ENCODE peak calls at places on chromosomes 5 and 9, in four cellular contexts. One of them, this sample, is unnamed.

GRCh38 chr9:99873531-99873930 is 32.9 kb upstream of the STX17 start:
- DNase-seq in tibial artery: no peak
- DNase-seq in coronary artery: no peak
- DNase-seq in heart left ventricle: no peak
- DNase-seq in this sample: no peak

GRCh38 chr5:124310453-124310852 is 436.0 kb downstream of the ZNF608 start:
- DNase-seq in tibial artery: no peak
- DNase-seq in coronary artery: no peak
- DNase-seq in heart left ventricle: no peak
- DNase-seq in this sample: no peak

GRCh38 chr9:69180670-69181069 is 6.6 kb downstream of the TJP2 start:
- DNase-seq in tibial artery: peak; percentile 74
- DNase-seq in coronary artery: peak; percentile 77
- DNase-seq in heart left ventricle: peak; percentile 31
- DNase-seq in this sample: peak; percentile 38

GRCh38 chr9:3441197-3441816 is 84.5 kb downstream of the RFX3 start:
- DNase-seq in tibial artery: no peak
- DNase-seq in coronary artery: no peak
- DNase-seq in heart left ventricle: peak; percentile 26
- DNase-seq in this sample: peak; percentile 35

GRCh38 chr9:71279188-71279739 is 157.8 kb upstream of the TRPM3 start:
- DNase-seq in tibial artery: no peak
- DNase-seq in coronary artery: no peak
- DNase-seq in heart left ventricle: no peak
- DNase-seq in this sample: no peak

GRCh38 chr5:11608530-11608929 is 295.7 kb downstream of the CTNND2 start:
- DNase-seq in tibial artery: no peak
- DNase-seq in coronary artery: no peak
- DNase-seq in heart left ventricle: no peak
- DNase-seq in this sample: no peak

GRCh38 chr9:127833555-127833954 is 20.9 kb downstream of the ENG start:
- DNase-seq in tibial artery: no peak
- DNase-seq in coronary artery: no peak
- DNase-seq in heart left ventricle: no peak
- DNase-seq in this sample: peak; percentile 58

GRCh38 chr5:112684737-112685136 is 52.9 kb upstream of the APC start:
- DNase-seq in tibial artery: no peak
- DNase-seq in coronary artery: no peak
- DNase-seq in heart left ventricle: peak; percentile 44
- DNase-seq in this sample: no peak

GRCh38 chr9:2718001-2718697 is 839 bp downstream of the KCNV2 start:
- DNase-seq in tibial artery: no peak
- DNase-seq in coronary artery: no peak
- DNase-seq in heart left ventricle: no peak
- DNase-seq in this sample: no peak

GRCh38 chr9:20477940-20478620 is 144.2 kb downstream of the MLLT3 start:
- DNase-seq in tibial artery: no peak
- DNase-seq in coronary artery: no peak
- DNase-seq in heart left ventricle: no peak
- DNase-seq in this sample: no peak

GRCh38 chr9:16266648-16267276 is 603.7 kb downstream of the BNC2 start:
- DNase-seq in tibial artery: no peak
- DNase-seq in coronary artery: no peak
- DNase-seq in heart left ventricle: no peak
- DNase-seq in this sample: no peak

GRCh38 chr9:33329117-33329563 is 38.8 kb downstream of the NFX1 start:
- DNase-seq in tibial artery: peak; percentile 73
- DNase-seq in coronary artery: peak; percentile 73
- DNase-seq in heart left ventricle: peak; percentile 34
- DNase-seq in this sample: peak; percentile 79

GRCh38 chr5:79858097-79858723 is 132.9 kb downstream of the MTX3 start:
- DNase-seq in tibial artery: peak; percentile 73
- DNase-seq in coronary artery: no peak
- DNase-seq in heart left ventricle: peak; percentile 73
- DNase-seq in this sample: peak; percentile 85

GRCh38 chr5:35198096-35198495 is 32.2 kb downstream of the PRLR start:
- DNase-seq in tibial artery: peak; percentile 83
- DNase-seq in coronary artery: no peak
- DNase-seq in heart left ventricle: peak; percentile 62
- DNase-seq in this sample: peak; percentile 84

GRCh38 chr9:88535226-88535931 is 401 bp downstream of the NXNL2 start:
- DNase-seq in tibial artery: no peak
- DNase-seq in coronary artery: no peak
- DNase-seq in heart left ventricle: no peak
- DNase-seq in this sample: no peak

GRCh38 chr5:167412506-167412905 is 878.9 kb upstream of the WWC1 start:
- DNase-seq in tibial artery: no peak
- DNase-seq in coronary artery: no peak
- DNase-seq in heart left ventricle: no peak
- DNase-seq in this sample: no peak

GRCh38 chr9:116096853-116097252 is 56.7 kb upstream of the PAPPA start:
- DNase-seq in tibial artery: no peak
- DNase-seq in coronary artery: no peak
- DNase-seq in heart left ventricle: no peak
- DNase-seq in this sample: no peak

GRCh38 chr9:131697097-131697496 is 42.8 kb downstream of the RAPGEF1 start:
- DNase-seq in tibial artery: no peak
- DNase-seq in coronary artery: peak; percentile 65
- DNase-seq in heart left ventricle: peak; percentile 72
- DNase-seq in this sample: peak; percentile 95

GRCh38 chr5:74767579-74767913 is 497 bp downstream of the NSA2 start:
- DNase-seq in tibial artery: no peak
- DNase-seq in coronary artery: no peak
- DNase-seq in heart left ventricle: no peak
- DNase-seq in this sample: peak; percentile 50

GRCh38 chr5:554284-554988 is 30.2 kb upstream of the SLC9A3 start:
- DNase-seq in tibial artery: no peak
- DNase-seq in coronary artery: peak; percentile 19
- DNase-seq in heart left ventricle: peak; percentile 10
- DNase-seq in this sample: no peak

GRCh38 chr5:128121679-128122078 is 38.1 kb downstream of the SLC12A2 start:
- DNase-seq in tibial artery: no peak
- DNase-seq in coronary artery: no peak
- DNase-seq in heart left ventricle: no peak
- DNase-seq in this sample: no peak

GRCh38 chr9:33320568-33321261 is 30.4 kb downstream of the NFX1 start:
- DNase-seq in tibial artery: no peak
- DNase-seq in coronary artery: no peak
- DNase-seq in heart left ventricle: no peak
- DNase-seq in this sample: peak; percentile 69

GRCh38 chr5:158435161-158435616 is 576.2 kb upstream of the CLINT1 start:
- DNase-seq in tibial artery: no peak
- DNase-seq in coronary artery: no peak
- DNase-seq in heart left ventricle: no peak
- DNase-seq in this sample: no peak

GRCh38 chr5:72228957-72229356 is 91.1 kb downstream of the MRPS27 start:
- DNase-seq in tibial artery: no peak
- DNase-seq in coronary artery: no peak
- DNase-seq in heart left ventricle: peak; percentile 59
- DNase-seq in this sample: no peak
- H3K27ac ChIP-seq in tibial artery: no peak overlapping the region
- H3K27ac ChIP-seq in coronary artery: no peak overlapping the region
- H3K27ac ChIP-seq in heart left ventricle: no peak overlapping the region
- H3K27ac ChIP-seq in this sample: no peak overlapping the region

GRCh38 chr9:124709291-124709690 is 61.8 kb downstream of the NR6A1 start:
- DNase-seq in tibial artery: no peak
- DNase-seq in coronary artery: no peak
- DNase-seq in heart left ventricle: no peak
- DNase-seq in this sample: no peak
- H3K27ac ChIP-seq in tibial artery: no peak overlapping the region
- H3K27ac ChIP-seq in coronary artery: no peak overlapping the region
- H3K27ac ChIP-seq in heart left ventricle: no peak overlapping the region
- H3K27ac ChIP-seq in this sample: no peak overlapping the region

GRCh38 chr5:90560771-90561170 is 2.2 kb downstream of the ADGRV1 start:
- DNase-seq in tibial artery: no peak
- DNase-seq in coronary artery: no peak
- DNase-seq in heart left ventricle: no peak
- DNase-seq in this sample: no peak

GRCh38 chr5:90563161-90563560 is 4.6 kb downstream of the ADGRV1 start:
- DNase-seq in tibial artery: no peak
- DNase-seq in coronary artery: no peak
- DNase-seq in heart left ventricle: no peak
- DNase-seq in this sample: no peak

GRCh38 chr5:90561766-90562165 is 3.2 kb downstream of the ADGRV1 start:
- DNase-seq in tibial artery: no peak
- DNase-seq in coronary artery: no peak
- DNase-seq in heart left ventricle: no peak
- DNase-seq in this sample: no peak

GRCh38 chr5:90565491-90565890 is 6.9 kb downstream of the ADGRV1 start:
- DNase-seq in tibial artery: no peak
- DNase-seq in coronary artery: no peak
- DNase-seq in heart left ventricle: no peak
- DNase-seq in this sample: no peak

DNA sequence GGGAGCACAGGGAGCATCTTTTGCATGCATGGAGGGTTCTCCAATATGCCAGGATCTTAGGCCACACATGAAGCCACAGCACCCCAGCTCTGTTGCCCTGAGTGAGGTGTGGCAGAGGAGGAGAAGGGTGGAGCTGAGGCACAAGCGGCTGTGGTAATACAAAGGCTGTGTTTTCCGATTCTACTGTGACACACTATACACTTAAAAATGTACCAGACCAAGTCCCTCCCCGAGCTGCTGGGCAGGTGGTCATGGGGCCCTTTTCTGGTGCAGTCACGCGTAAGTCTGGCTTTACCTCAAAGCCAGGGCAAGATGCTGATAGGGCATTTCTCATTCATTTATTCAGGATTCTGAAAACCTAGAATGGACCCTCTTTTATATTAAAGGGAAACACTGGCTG is 3.7 kb downstream of the ADGRV1 start:
- DNase-seq in tibial artery: no peak
- DNase-seq in coronary artery: no peak
- DNase-seq in heart left ventricle: no peak
- DNase-seq in this sample: no peak
- H3K27ac ChIP-seq in tibial artery: no peak overlapping the region
- H3K27ac ChIP-seq in coronary artery: no peak overlapping the region
- H3K27ac ChIP-seq in heart left ventricle: no peak overlapping the region
- H3K27ac ChIP-seq in this sample: no peak overlapping the region

GRCh38 chr5:177357459-177358332 is at the start of gene RGS14:
- DNase-seq in tibial artery: no peak
- DNase-seq in coronary artery: no peak
- DNase-seq in heart left ventricle: no peak
- DNase-seq in this sample: no peak
- H3K27ac ChIP-seq in tibial artery: no peak within 1 kb of the TSS
- H3K27ac ChIP-seq in coronary artery: peak within 1 kb of the TSS; percentile 64
- H3K27ac ChIP-seq in heart left ventricle: peak within 1 kb of the TSS; percentile 59
- H3K27ac ChIP-seq in this sample: no peak within 1 kb of the TSS

DNA sequence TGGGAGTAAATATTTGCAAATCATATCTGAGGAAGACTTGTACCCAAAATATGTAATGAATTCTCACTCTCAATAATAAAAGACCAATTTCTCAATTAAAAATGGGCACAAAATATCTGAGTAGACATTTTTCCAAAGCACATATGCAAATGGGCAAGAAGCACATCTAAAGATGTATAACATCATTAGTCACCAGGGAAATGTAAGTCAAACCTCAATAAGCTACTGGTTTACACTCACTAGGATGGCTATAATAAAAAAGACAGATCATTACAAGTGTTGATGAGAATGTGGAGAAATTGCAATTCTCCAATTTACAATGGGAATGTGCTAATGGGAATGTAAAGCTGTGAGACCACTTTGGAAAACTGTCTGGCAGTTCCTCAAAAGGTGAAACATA is 13.9 kb downstream of the PCSK5 start:
- DNase-seq in tibial artery: no peak
- DNase-seq in coronary artery: no peak
- DNase-seq in heart left ventricle: no peak
- DNase-seq in this sample: no peak
- H3K27ac ChIP-seq in tibial artery: no peak overlapping the region
- H3K27ac ChIP-seq in coronary artery: no peak overlapping the region
- H3K27ac ChIP-seq in heart left ventricle: no peak overlapping the region
- H3K27ac ChIP-seq in this sample: peak overlapping the region; percentile 22

GRCh38 chr5:30845194-30845593 is 348.3 kb upstream of the CDH6 start:
- DNase-seq in tibial artery: no peak
- DNase-seq in coronary artery: no peak
- DNase-seq in heart left ventricle: no peak
- DNase-seq in this sample: no peak

GRCh38 chr5:30850871-30851270 is 342.6 kb upstream of the CDH6 start:
- DNase-seq in tibial artery: no peak
- DNase-seq in coronary artery: no peak
- DNase-seq in heart left ventricle: no peak
- DNase-seq in this sample: no peak

GRCh38 chr5:30846171-30846570 is 347.3 kb upstream of the CDH6 start:
- DNase-seq in tibial artery: no peak
- DNase-seq in coronary artery: no peak
- DNase-seq in heart left ventricle: no peak
- DNase-seq in this sample: no peak

GRCh38 chr5:30853158-30853557 is 340.3 kb upstream of the CDH6 start:
- DNase-seq in tibial artery: no peak
- DNase-seq in coronary artery: no peak
- DNase-seq in heart left ventricle: no peak
- DNase-seq in this sample: no peak

GRCh38 chr5:30849801-30850370 is 343.6 kb upstream of the CDH6 start:
- DNase-seq in tibial artery: no peak
- DNase-seq in coronary artery: no peak
- DNase-seq in heart left ventricle: no peak
- DNase-seq in this sample: no peak
- H3K27ac ChIP-seq in tibial artery: no peak overlapping the region
- H3K27ac ChIP-seq in coronary artery: no peak overlapping the region
- H3K27ac ChIP-seq in heart left ventricle: no peak overlapping the region
- H3K27ac ChIP-seq in this sample: no peak overlapping the region

GRCh38 chr5:178252258-178252657 is 19.7 kb upstream of the PHYKPL start:
- DNase-seq in tibial artery: no peak
- DNase-seq in coronary artery: no peak
- DNase-seq in heart left ventricle: no peak
- DNase-seq in this sample: no peak

GRCh38 chr5:178261666-178262600 is 29.3 kb upstream of the PHYKPL start:
- DNase-seq in tibial artery: no peak
- DNase-seq in coronary artery: no peak
- DNase-seq in heart left ventricle: peak; percentile 17
- DNase-seq in this sample: no peak

GRCh38 chr5:178259623-178260536 is 27.3 kb upstream of the PHYKPL start:
- DNase-seq in tibial artery: no peak
- DNase-seq in coronary artery: no peak
- DNase-seq in heart left ventricle: peak; percentile 13
- DNase-seq in this sample: no peak

GRCh38 chr5:178257650-178258049 is 25.0 kb upstream of the PHYKPL start:
- DNase-seq in tibial artery: no peak
- DNase-seq in coronary artery: no peak
- DNase-seq in heart left ventricle: no peak
- DNase-seq in this sample: no peak

GRCh38 chr5:178256746-178257145 is 24.1 kb upstream of the PHYKPL start:
- DNase-seq in tibial artery: no peak
- DNase-seq in coronary artery: no peak
- DNase-seq in heart left ventricle: no peak
- DNase-seq in this sample: no peak
- H3K27ac ChIP-seq in tibial artery: no peak overlapping the region
- H3K27ac ChIP-seq in coronary artery: no peak overlapping the region
- H3K27ac ChIP-seq in heart left ventricle: no peak overlapping the region
- H3K27ac ChIP-seq in this sample: no peak overlapping the region

DNA sequence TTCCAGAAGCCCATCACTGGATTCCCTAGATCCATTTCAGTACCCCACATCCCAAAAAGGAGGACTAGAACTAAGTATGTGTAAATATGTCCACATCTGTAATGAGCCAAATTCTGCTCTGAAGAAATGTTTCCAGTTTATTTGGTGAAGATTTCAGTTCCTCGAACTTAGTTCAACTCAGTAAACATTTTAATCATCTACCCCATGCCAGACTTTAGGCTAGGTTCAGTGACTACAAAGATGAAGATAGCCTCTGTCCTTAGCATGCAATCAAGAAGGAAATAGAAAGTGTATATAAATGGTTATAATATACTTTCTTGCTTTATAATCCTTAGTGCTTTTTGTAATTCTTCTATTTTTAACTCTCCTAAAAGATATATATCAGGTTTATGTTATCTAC is 21.5 kb downstream of the RUSC2 start:
- DNase-seq in tibial artery: no peak
- DNase-seq in coronary artery: no peak
- DNase-seq in heart left ventricle: no peak
- DNase-seq in this sample: no peak
- H3K27ac ChIP-seq in tibial artery: peak overlapping the region; percentile 77
- H3K27ac ChIP-seq in coronary artery: peak overlapping the region; percentile 90
- H3K27ac ChIP-seq in heart left ventricle: peak overlapping the region; percentile 88
- H3K27ac ChIP-seq in this sample: peak overlapping the region; percentile 67